ENCODE peak calls at places on chromosomes 2 and 18, in eight cellular contexts. O is sigmoid colon, P is stomach, Z is K562, Y is SK-N-SH, W is suprapubic skin, M is ovary, R is transverse colon. K is an unnamed sample. For H3K4me1, the result is how much of the 10 kb centered on the place peaks cover.

GRCh38 chr2:46216213-46216612 is 81.0 kb upstream of the EPAS1 start:
- DNase-seq in O (no peak), P (no peak), Z (no peak), Y (no peak), W (no peak), M (no peak), R (no peak), K (no peak)

GRCh38 chr2:206873426-206873825 is 65.9 kb upstream of the CPO start:
- DNase-seq in O (no peak), P (no peak), Z (peak), Y (peak), W (no peak), M (no peak), R (no peak), K (no peak)

GRCh38 chr2:1564506-1564905 is 151.2 kb downstream of the TPO start:
- DNase-seq in O (peak), P (no peak), Z (no peak), Y (no peak), W (no peak), M (no peak), R (no peak), K (no peak)

GRCh38 chr18:49274188-49274714 is 186.2 kb downstream of the DYM start:
- DNase-seq in O (no peak), P (no peak), Z (peak), Y (no peak), W (no peak), M (no peak), R (no peak), K (no peak)

GRCh38 chr2:38323623-38324022 is 53.5 kb downstream of the ATL2 start:
- DNase-seq in O (no peak), P (no peak), Z (no peak), Y (no peak), W (no peak), M (no peak), R (no peak), K (no peak)

GRCh38 chr2:133484106-133484505 is 84.2 kb downstream of the NCKAP5 start:
- DNase-seq in O (no peak), P (no peak), Z (no peak), Y (no peak), W (no peak), M (no peak), R (no peak), K (no peak)

GRCh38 chr2:157223624-157224205 is 33.8 kb upstream of the GALNT5 start:
- DNase-seq in O (no peak), P (no peak), Z (no peak), Y (no peak), W (no peak), M (no peak), R (no peak), K (no peak)

GRCh38 chr2:37570773-37571570 is 100.5 kb downstream of the CDC42EP3 start:
- DNase-seq in O (no peak), P (no peak), Z (peak), Y (peak), W (peak), M (no peak), R (no peak), K (no peak)

GRCh38 chr2:201347154-201347553 is 10.0 kb downstream of the FLACC1 start:
- DNase-seq in O (no peak), P (no peak), Z (peak), Y (no peak), W (no peak), M (no peak), R (no peak), K (no peak)

GRCh38 chr2:106144621-106145331 is 49.3 kb downstream of the UXS1 start:
- DNase-seq in O (no peak), P (no peak), Z (no peak), Y (no peak), W (no peak), M (no peak), R (no peak), K (no peak)

GRCh38 chr2:241131531-241131930 is 17.7 kb downstream of the PASK start:
- DNase-seq in O (peak), P (no peak), Z (no peak), Y (no peak), W (no peak), M (peak), R (no peak), K (no peak)

GRCh38 chr2:71697106-71698010 is 244.0 kb downstream of the DYSF start:
- DNase-seq in O (peak), P (no peak), Z (no peak), Y (no peak), W (peak), M (peak), R (peak), K (no peak)

GRCh38 chr2:130371723-130372054 is 15.8 kb downstream of the PTPN18 start:
- DNase-seq in O (peak), P (no peak), Z (peak), Y (no peak), W (no peak), M (no peak), R (no peak), K (no peak)

GRCh38 chr2:118059919-118060478 is 28.3 kb upstream of the INSIG2 start:
- DNase-seq in O (no peak), P (no peak), Z (no peak), Y (no peak), W (no peak), M (no peak), R (no peak), K (no peak)

GRCh38 chr2:63587814-63588384 is 378 bp downstream of the WDPCP start:
- DNase-seq in O (no peak), P (no peak), Z (no peak), Y (no peak), W (no peak), M (no peak), R (no peak), K (no peak)

GRCh38 chr18:63725682-63726480 is 23.1 kb downstream of the SERPINB11 start:
- DNase-seq in O (no peak), P (no peak), Z (no peak), Y (no peak), W (no peak), M (no peak), R (no peak), K (no peak)

GRCh38 chr2:43437363-43437762 is 158.5 kb downstream of the THADA start:
- DNase-seq in O (no peak), P (no peak), Z (no peak), Y (no peak), W (no peak), M (no peak), R (no peak), K (no peak)

GRCh38 chr2:42009657-42010580 is 37.9 kb upstream of the PKDCC start:
- DNase-seq in O (no peak), P (no peak), Z (no peak), Y (no peak), W (no peak), M (no peak), R (no peak), K (no peak)

GRCh38 chr2:173077506-173078177 is 2.0 kb downstream of the MAP3K20 start:
- DNase-seq in O (no peak), P (no peak), Z (peak), Y (no peak), W (no peak), M (no peak), R (no peak), K (no peak)

GRCh38 chr2:168798076-168798887 is 4.2 kb upstream of the NOSTRIN start:
- DNase-seq in O (no peak), P (no peak), Z (peak), Y (no peak), W (no peak), M (no peak), R (peak), K (no peak)

GRCh38 chr2:177393381-177393780 is 808 bp downstream of the AGPS start:
- DNase-seq in O (no peak), P (no peak), Z (peak), Y (peak), W (no peak), M (no peak), R (peak), K (no peak)

GRCh38 chr2:235937092-235937491 is 231.1 kb downstream of the GBX2 start:
- DNase-seq in O (peak), P (peak), Z (no peak), Y (no peak), W (no peak), M (no peak), R (no peak), K (no peak)

GRCh38 chr2:17628349-17629261 is 88.1 kb downstream of the VSNL1 start:
- DNase-seq in O (no peak), P (no peak), Z (no peak), Y (no peak), W (no peak), M (no peak), R (no peak), K (no peak)

GRCh38 chr18:36786686-36787085 is 42.1 kb downstream of the TPGS2 start:
- DNase-seq in O (peak), P (no peak), Z (no peak), Y (no peak), W (peak), M (peak), R (peak), K (peak)

GRCh38 chr2:171798156-171798815 is 95.8 kb downstream of the SLC25A12 start:
- DNase-seq in O (no peak), P (no peak), Z (no peak), Y (no peak), W (no peak), M (no peak), R (no peak), K (no peak)

GRCh38 chr2:128261245-128262128 is 57.2 kb downstream of the HS6ST1 start:
- DNase-seq in O (no peak), P (no peak), Z (no peak), Y (no peak), W (no peak), M (no peak), R (no peak), K (no peak)

GRCh38 chr2:69253893-69254292 is 133.1 kb downstream of the GFPT1 start:
- DNase-seq in O (peak), P (no peak), Z (no peak), Y (no peak), W (peak), M (no peak), R (peak), K (no peak)

GRCh38 chr2:240435955-240436625 is 627 bp downstream of the GPC1 start:
- DNase-seq in O (peak), P (no peak), Z (no peak), Y (peak), W (peak), M (peak), R (no peak), K (no peak)

GRCh38 chr18:57077786-57078552 is 68.9 kb upstream of the BOD1L2 start:
- DNase-seq in O (no peak), P (no peak), Z (no peak), Y (no peak), W (no peak), M (no peak), R (no peak), K (no peak)

GRCh38 chr2:212905640-212906201 is 245.7 kb downstream of the IKZF2 start:
- DNase-seq in O (no peak), P (no peak), Z (no peak), Y (no peak), W (no peak), M (no peak), R (peak), K (no peak)

GRCh38 chr18:23114911-23115310 is 20.4 kb upstream of the CABLES1 start:
- DNase-seq in O (no peak), P (no peak), Z (no peak), Y (no peak), W (no peak), M (no peak), R (no peak), K (no peak)

GRCh38 chr2:240138275-240138984 is 2.0 kb downstream of the OTOS start:
- DNase-seq in O (no peak), P (no peak), Z (no peak), Y (no peak), W (peak), M (peak), R (no peak), K (no peak)

GRCh38 chr2:155310589-155310988 is 612.1 kb downstream of the KCNJ3 start:
- DNase-seq in O (no peak), P (no peak), Z (peak), Y (peak), W (no peak), M (no peak), R (no peak), K (no peak)

GRCh38 chr2:221850076-221850475 is 278.0 kb upstream of the EPHA4 start:
- DNase-seq in O (no peak), P (no peak), Z (no peak), Y (no peak), W (no peak), M (no peak), R (no peak), K (no peak)

GRCh38 chr18:36215577-36215976 is 28.3 kb downstream of the MOCOS start:
- DNase-seq in O (no peak), P (no peak), Z (no peak), Y (no peak), W (no peak), M (no peak), R (no peak), K (no peak)

GRCh38 chr2:46547223-46548102 is 68.1 kb downstream of the TMEM247 start:
- DNase-seq in O (peak), P (no peak), Z (no peak), Y (no peak), W (no peak), M (no peak), R (peak), K (no peak)

GRCh38 chr2:148909114-148909513 is 34.1 kb downstream of the KIF5C start:
- DNase-seq in O (no peak), P (no peak), Z (peak), Y (no peak), W (no peak), M (peak), R (no peak), K (no peak)

GRCh38 chr18:48635806-48636205 is 97.0 kb downstream of the CTIF start:
- DNase-seq in O (no peak), P (no peak), Z (no peak), Y (no peak), W (no peak), M (no peak), R (no peak), K (no peak)

GRCh38 chr2:99880148-99880983 is 262.0 kb downstream of the AFF3 start:
- DNase-seq in O (no peak), P (no peak), Z (no peak), Y (peak), W (no peak), M (no peak), R (no peak), K (no peak)

GRCh38 chr2:99878951-99879350 is 263.4 kb downstream of the AFF3 start:
- DNase-seq in O (no peak), P (no peak), Z (no peak), Y (no peak), W (no peak), M (no peak), R (no peak), K (no peak)

GRCh38 chr2:99883356-99883867 is 259.0 kb downstream of the AFF3 start:
- DNase-seq in O (no peak), P (no peak), Z (no peak), Y (no peak), W (no peak), M (no peak), R (no peak), K (no peak)

GRCh38 chr2:99879481-99879880 is 262.9 kb downstream of the AFF3 start:
- DNase-seq in O (no peak), P (no peak), Z (no peak), Y (no peak), W (no peak), M (no peak), R (no peak), K (no peak)

GRCh38 chr2:99881901-99882591 is 260.3 kb downstream of the AFF3 start:
- DNase-seq in O (no peak), P (no peak), Z (no peak), Y (peak), W (no peak), M (no peak), R (no peak), K (no peak)
- TF ChIP-seq EP300 in O (no peak), P (no peak), Z (no peak), Y (peak), W (no peak), M (no peak), R (no peak), K (no peak)

GRCh38 chr2:10426726-10427567 is 21.2 kb downstream of the ODC1 start:
- DNase-seq in O (no peak), P (no peak), Z (no peak), Y (peak), W (no peak), M (no peak), R (no peak), K (no peak)
- H3K4me1 ChIP-seq in O (under half), P (under half), Z (under half), Y (under half), W (under half), M (under half), R (under half), K (under half)

GRCh38 chr2:204842731-204843490 is 297.6 kb downstream of the PARD3B start:
- DNase-seq in O (peak), P (no peak), Z (peak), Y (no peak), W (no peak), M (peak), R (no peak), K (peak)
- H3K27ac ChIP-seq in O (peak), P (peak), Z (no peak), Y (peak), W (peak), M (no peak), R (peak), K (no peak)

DNA sequence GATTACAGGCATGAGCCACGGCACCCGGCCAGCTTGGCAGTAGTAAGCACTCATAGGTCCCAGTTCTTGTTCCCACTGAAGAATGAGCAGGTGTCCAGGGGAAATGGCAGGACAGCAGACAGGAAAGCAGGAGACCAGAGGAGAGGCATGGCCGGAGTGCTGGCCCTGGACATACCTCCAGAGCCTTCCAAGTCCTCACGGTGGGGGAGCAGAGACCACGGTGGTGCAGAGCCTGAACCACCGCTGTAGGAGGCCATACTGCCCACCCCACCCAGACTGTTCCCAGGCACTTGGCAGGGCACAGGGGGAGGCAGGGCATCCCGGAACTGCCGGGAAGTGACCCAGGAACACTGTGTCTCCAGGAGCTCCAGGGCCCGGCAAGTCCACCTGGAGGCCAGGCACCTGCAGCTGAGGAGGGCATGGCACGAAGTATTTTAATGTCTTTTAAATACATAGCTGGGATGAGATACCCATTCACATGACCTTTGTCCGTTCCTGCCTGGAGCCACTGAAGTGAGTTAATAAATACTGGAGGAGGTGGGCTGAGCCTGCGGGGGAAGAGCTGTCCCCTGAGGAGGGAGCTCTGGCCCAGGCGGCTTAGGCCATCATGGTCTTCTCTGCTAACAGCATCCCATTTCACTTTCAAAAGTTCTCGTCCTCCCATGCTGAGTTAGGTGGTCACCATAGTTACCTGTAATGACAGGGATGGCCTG is 49.7 kb upstream of the TFCP2L1 start:
- DNase-seq in O (peak), P (no peak), Z (no peak), Y (no peak), W (no peak), M (no peak), R (no peak), K (no peak)
- TF ChIP-seq EP300 in O (no peak), P (no peak), Z (no peak), Y (no peak), W (no peak), M (no peak), R (no peak), K (no peak)

GRCh38 chr2:28750316-28751101 is 1.1 kb upstream of the PPP1CB start:
- DNase-seq in O (peak), P (no peak), Z (peak), Y (peak), W (no peak), M (no peak), R (peak), K (no peak)
- H3K4me1 ChIP-seq in O (under half), P (half or more), Z (under half), Y (under half), W (under half), M (under half), R (half or more), K (under half)

GRCh38 chr2:122172812-122173211 is 417.4 kb downstream of the TSN start:
- DNase-seq in O (no peak), P (no peak), Z (no peak), Y (no peak), W (no peak), M (no peak), R (no peak), K (no peak)
- H3K27ac ChIP-seq in O (no peak), P (no peak), Z (no peak), Y (no peak), W (no peak), M (no peak), R (no peak), K (no peak)